ENCODE peak calls at places on chromosomes 13 and 19, in eight cellular contexts. One of them, this sample, is unnamed.

GRCh38 chr13:77833331-77833863 is 85.2 kb downstream of the EDNRB start:
- DNase-seq in fibroblast of mammary gland: peak
- DNase-seq in HT-29: no peak
- DNase-seq in activated CD8-positive, alpha-beta T cell treated with anti-CD3 and anti-CD28 coated beads for 36 hours: no peak
- DNase-seq in HEK293T: no peak
- DNase-seq in MCF 10A: peak
- DNase-seq in stimulated activated CD8-positive, alpha-beta memory T cell treated with anti-CD3 and anti-CD28 coated beads, Interleukin-4, amount 100 ng/mL, for 1 hour: no peak
- DNase-seq in cerebellar nuclear complex: no peak
- DNase-seq in this sample: no peak

GRCh38 chr19:43450545-43450997 is 14.8 kb downstream of the LYPD3 start:
- DNase-seq in fibroblast of mammary gland: peak
- DNase-seq in HT-29: no peak
- DNase-seq in activated CD8-positive, alpha-beta T cell treated with anti-CD3 and anti-CD28 coated beads for 36 hours: no peak
- DNase-seq in HEK293T: no peak
- DNase-seq in MCF 10A: no peak
- DNase-seq in stimulated activated CD8-positive, alpha-beta memory T cell treated with anti-CD3 and anti-CD28 coated beads, Interleukin-4, amount 100 ng/mL, for 1 hour: no peak
- DNase-seq in cerebellar nuclear complex: no peak
- DNase-seq in this sample: no peak

GRCh38 chr13:21106089-21106488 is 44.7 kb upstream of the LATS2 start:
- DNase-seq in fibroblast of mammary gland: no peak
- DNase-seq in HT-29: no peak
- DNase-seq in activated CD8-positive, alpha-beta T cell treated with anti-CD3 and anti-CD28 coated beads for 36 hours: no peak
- DNase-seq in HEK293T: no peak
- DNase-seq in MCF 10A: no peak
- DNase-seq in stimulated activated CD8-positive, alpha-beta memory T cell treated with anti-CD3 and anti-CD28 coated beads, Interleukin-4, amount 100 ng/mL, for 1 hour: no peak
- DNase-seq in cerebellar nuclear complex: no peak
- DNase-seq in this sample: no peak

GRCh38 chr19:13176345-13176744 is 26.1 kb downstream of the IER2 start:
- DNase-seq in fibroblast of mammary gland: no peak
- DNase-seq in HT-29: no peak
- DNase-seq in activated CD8-positive, alpha-beta T cell treated with anti-CD3 and anti-CD28 coated beads for 36 hours: no peak
- DNase-seq in HEK293T: no peak
- DNase-seq in MCF 10A: no peak
- DNase-seq in stimulated activated CD8-positive, alpha-beta memory T cell treated with anti-CD3 and anti-CD28 coated beads, Interleukin-4, amount 100 ng/mL, for 1 hour: no peak
- DNase-seq in cerebellar nuclear complex: no peak
- DNase-seq in this sample: peak

GRCh38 chr19:33312065-33312464 is 9.7 kb upstream of the CEBPA start:
- DNase-seq in fibroblast of mammary gland: no peak
- DNase-seq in HT-29: no peak
- DNase-seq in activated CD8-positive, alpha-beta T cell treated with anti-CD3 and anti-CD28 coated beads for 36 hours: no peak
- DNase-seq in HEK293T: no peak
- DNase-seq in MCF 10A: no peak
- DNase-seq in stimulated activated CD8-positive, alpha-beta memory T cell treated with anti-CD3 and anti-CD28 coated beads, Interleukin-4, amount 100 ng/mL, for 1 hour: no peak
- DNase-seq in cerebellar nuclear complex: no peak
- DNase-seq in this sample: no peak

GRCh38 chr13:111251646-111252448 is 68.6 kb upstream of the TEX29 start:
- DNase-seq in fibroblast of mammary gland: peak
- DNase-seq in HT-29: no peak
- DNase-seq in activated CD8-positive, alpha-beta T cell treated with anti-CD3 and anti-CD28 coated beads for 36 hours: no peak
- DNase-seq in HEK293T: no peak
- DNase-seq in MCF 10A: no peak
- DNase-seq in stimulated activated CD8-positive, alpha-beta memory T cell treated with anti-CD3 and anti-CD28 coated beads, Interleukin-4, amount 100 ng/mL, for 1 hour: no peak
- DNase-seq in cerebellar nuclear complex: no peak
- DNase-seq in this sample: no peak

GRCh38 chr13:75421987-75422386 is 60.0 kb downstream of the TBC1D4 start:
- DNase-seq in fibroblast of mammary gland: peak
- DNase-seq in HT-29: no peak
- DNase-seq in activated CD8-positive, alpha-beta T cell treated with anti-CD3 and anti-CD28 coated beads for 36 hours: no peak
- DNase-seq in HEK293T: no peak
- DNase-seq in MCF 10A: no peak
- DNase-seq in stimulated activated CD8-positive, alpha-beta memory T cell treated with anti-CD3 and anti-CD28 coated beads, Interleukin-4, amount 100 ng/mL, for 1 hour: no peak
- DNase-seq in cerebellar nuclear complex: no peak
- DNase-seq in this sample: no peak

GRCh38 chr19:44912854-44913253 is 1.6 kb upstream of the APOC1 start:
- DNase-seq in fibroblast of mammary gland: no peak
- DNase-seq in HT-29: no peak
- DNase-seq in activated CD8-positive, alpha-beta T cell treated with anti-CD3 and anti-CD28 coated beads for 36 hours: no peak
- DNase-seq in HEK293T: no peak
- DNase-seq in MCF 10A: no peak
- DNase-seq in stimulated activated CD8-positive, alpha-beta memory T cell treated with anti-CD3 and anti-CD28 coated beads, Interleukin-4, amount 100 ng/mL, for 1 hour: no peak
- DNase-seq in cerebellar nuclear complex: no peak
- DNase-seq in this sample: no peak

GRCh38 chr13:63542704-63543215 is 2127.1 kb upstream of the PCDH20 start:
- DNase-seq in fibroblast of mammary gland: no peak
- DNase-seq in HT-29: no peak
- DNase-seq in activated CD8-positive, alpha-beta T cell treated with anti-CD3 and anti-CD28 coated beads for 36 hours: no peak
- DNase-seq in HEK293T: no peak
- DNase-seq in MCF 10A: no peak
- DNase-seq in stimulated activated CD8-positive, alpha-beta memory T cell treated with anti-CD3 and anti-CD28 coated beads, Interleukin-4, amount 100 ng/mL, for 1 hour: no peak
- DNase-seq in cerebellar nuclear complex: no peak
- DNase-seq in this sample: no peak

GRCh38 chr13:82654851-82655517 is 1227.3 kb downstream of the SLITRK1 start:
- DNase-seq in fibroblast of mammary gland: peak
- DNase-seq in HT-29: peak
- DNase-seq in activated CD8-positive, alpha-beta T cell treated with anti-CD3 and anti-CD28 coated beads for 36 hours: no peak
- DNase-seq in HEK293T: no peak
- DNase-seq in MCF 10A: peak
- DNase-seq in stimulated activated CD8-positive, alpha-beta memory T cell treated with anti-CD3 and anti-CD28 coated beads, Interleukin-4, amount 100 ng/mL, for 1 hour: no peak
- DNase-seq in cerebellar nuclear complex: no peak
- DNase-seq in this sample: no peak